ENCODE peak calls at places on chromosomes 6 and 20, in four cellular contexts. One of them, this sample, is unnamed.

GRCh38 chr20:63896136-63896890 is 1.4 kb downstream of the DNAJC5 start:
- DNase-seq in cardiac muscle cell: peak
- DNase-seq in adrenal gland: peak
- DNase-seq in stimulated activated naive CD4-positive, alpha-beta T cell: peak
- DNase-seq in this sample: peak

GRCh38 chr6:159106627-159107241 is 61.9 kb upstream of the TAGAP start:
- DNase-seq in cardiac muscle cell: peak
- DNase-seq in adrenal gland: peak
- DNase-seq in stimulated activated naive CD4-positive, alpha-beta T cell: peak
- DNase-seq in this sample: peak

GRCh38 chr6:12132351-12133222 is 120.5 kb downstream of the HIVEP1 start:
- DNase-seq in adrenal gland: no peak
- DNase-seq in cardiac muscle cell: no peak
- DNase-seq in stimulated activated naive CD4-positive, alpha-beta T cell: no peak
- DNase-seq in this sample: no peak

GRCh38 chr20:43388267-43389081 is 69.2 kb upstream of the SRSF6 start:
- DNase-seq in adrenal gland: no peak
- DNase-seq in stimulated activated naive CD4-positive, alpha-beta T cell: no peak
- DNase-seq in cardiac muscle cell: no peak
- DNase-seq in this sample: no peak

GRCh38 chr6:135181333-135182119 is 418 bp downstream of the MYB start:
- DNase-seq in cardiac muscle cell: no peak
- DNase-seq in adrenal gland: no peak
- DNase-seq in stimulated activated naive CD4-positive, alpha-beta T cell: no peak
- DNase-seq in this sample: no peak

GRCh38 chr6:165640767-165641166 is 22.3 kb downstream of the PDE10A start:
- DNase-seq in adrenal gland: no peak
- DNase-seq in stimulated activated naive CD4-positive, alpha-beta T cell: no peak
- DNase-seq in cardiac muscle cell: no peak
- DNase-seq in this sample: no peak

GRCh38 chr6:32192608-32193039 is at the start of gene GPSM3:
- DNase-seq in stimulated activated naive CD4-positive, alpha-beta T cell: peak
- DNase-seq in adrenal gland: peak
- DNase-seq in cardiac muscle cell: no peak
- DNase-seq in this sample: no peak

GRCh38 chr6:150001295-150001990 is 23.9 kb downstream of the RAET1L start:
- DNase-seq in adrenal gland: no peak
- DNase-seq in cardiac muscle cell: no peak
- DNase-seq in stimulated activated naive CD4-positive, alpha-beta T cell: no peak
- DNase-seq in this sample: no peak

GRCh38 chr20:23082846-23083552 is 3.1 kb downstream of the CD93 start:
- DNase-seq in adrenal gland: no peak
- DNase-seq in stimulated activated naive CD4-positive, alpha-beta T cell: no peak
- DNase-seq in cardiac muscle cell: peak
- DNase-seq in this sample: peak

GRCh38 chr6:50257322-50257721 is 207.6 kb upstream of the DEFB112 start:
- DNase-seq in stimulated activated naive CD4-positive, alpha-beta T cell: no peak
- DNase-seq in cardiac muscle cell: no peak
- DNase-seq in adrenal gland: no peak
- DNase-seq in this sample: no peak

GRCh38 chr6:345747-346388 is 45.7 kb upstream of the IRF4 start:
- DNase-seq in adrenal gland: peak
- DNase-seq in stimulated activated naive CD4-positive, alpha-beta T cell: no peak
- DNase-seq in cardiac muscle cell: no peak
- DNase-seq in this sample: no peak

GRCh38 chr6:17672064-17672718 is 34.5 kb downstream of the NUP153 start:
- DNase-seq in stimulated activated naive CD4-positive, alpha-beta T cell: no peak
- DNase-seq in cardiac muscle cell: no peak
- DNase-seq in adrenal gland: no peak
- DNase-seq in this sample: no peak

GRCh38 chr6:390914-391558 is 516 bp upstream of the IRF4 start:
- DNase-seq in cardiac muscle cell: no peak
- DNase-seq in stimulated activated naive CD4-positive, alpha-beta T cell: peak
- DNase-seq in adrenal gland: no peak
- DNase-seq in this sample: no peak

GRCh38 chr20:9723501-9723900 is 115.4 kb downstream of the PAK5 start:
- DNase-seq in cardiac muscle cell: no peak
- DNase-seq in adrenal gland: no peak
- DNase-seq in stimulated activated naive CD4-positive, alpha-beta T cell: no peak
- DNase-seq in this sample: no peak

GRCh38 chr20:50958733-50959542 is at the start of gene MOCS3:
- DNase-seq in stimulated activated naive CD4-positive, alpha-beta T cell: peak
- DNase-seq in adrenal gland: peak
- DNase-seq in cardiac muscle cell: peak
- DNase-seq in this sample: peak

GRCh38 chr6:44494011-44494501 is 106.5 kb downstream of the CDC5L start:
- DNase-seq in stimulated activated naive CD4-positive, alpha-beta T cell: no peak
- DNase-seq in adrenal gland: no peak
- DNase-seq in cardiac muscle cell: no peak
- DNase-seq in this sample: no peak

GRCh38 chr20:20369353-20370086 is 1.6 kb downstream of the INSM1 start:
- DNase-seq in stimulated activated naive CD4-positive, alpha-beta T cell: no peak
- DNase-seq in cardiac muscle cell: peak
- DNase-seq in adrenal gland: no peak
- DNase-seq in this sample: peak

GRCh38 chr6:56226946-56227879 is 20.2 kb downstream of the COL21A1 start:
- DNase-seq in cardiac muscle cell: no peak
- DNase-seq in adrenal gland: no peak
- DNase-seq in stimulated activated naive CD4-positive, alpha-beta T cell: no peak
- DNase-seq in this sample: no peak

GRCh38 chr6:43481075-43481474 is 3.7 kb downstream of the TJAP1 start:
- DNase-seq in cardiac muscle cell: no peak
- DNase-seq in adrenal gland: no peak
- DNase-seq in stimulated activated naive CD4-positive, alpha-beta T cell: no peak
- DNase-seq in this sample: no peak

GRCh38 chr20:37988555-37988954 is 44.7 kb downstream of the TTI1 start:
- DNase-seq in cardiac muscle cell: no peak
- DNase-seq in adrenal gland: no peak
- DNase-seq in stimulated activated naive CD4-positive, alpha-beta T cell: no peak
- DNase-seq in this sample: no peak

GRCh38 chr6:14622135-14622534 is 504.6 kb downstream of the CD83 start:
- DNase-seq in stimulated activated naive CD4-positive, alpha-beta T cell: no peak
- DNase-seq in cardiac muscle cell: no peak
- DNase-seq in adrenal gland: no peak
- DNase-seq in this sample: no peak

GRCh38 chr6:53615633-53616449 is 49.7 kb downstream of the KLHL31 start:
- DNase-seq in stimulated activated naive CD4-positive, alpha-beta T cell: no peak
- DNase-seq in adrenal gland: peak
- DNase-seq in cardiac muscle cell: no peak
- DNase-seq in this sample: no peak

GRCh38 chr6:35385457-35386202 is 43.3 kb downstream of the PPARD start:
- DNase-seq in cardiac muscle cell: no peak
- DNase-seq in adrenal gland: no peak
- DNase-seq in stimulated activated naive CD4-positive, alpha-beta T cell: no peak
- DNase-seq in this sample: peak

GRCh38 chr20:4507288-4507719 is 214.4 kb upstream of the PRND start:
- DNase-seq in cardiac muscle cell: no peak
- DNase-seq in adrenal gland: no peak
- DNase-seq in stimulated activated naive CD4-positive, alpha-beta T cell: no peak
- DNase-seq in this sample: no peak

GRCh38 chr6:138372711-138373463 is 4.8 kb upstream of the SMIM28 start:
- DNase-seq in cardiac muscle cell: no peak
- DNase-seq in stimulated activated naive CD4-positive, alpha-beta T cell: no peak
- DNase-seq in adrenal gland: no peak
- DNase-seq in this sample: no peak

GRCh38 chr6:273441-274111 is 18.7 kb upstream of the DUSP22 start:
- DNase-seq in cardiac muscle cell: no peak
- DNase-seq in adrenal gland: no peak
- DNase-seq in stimulated activated naive CD4-positive, alpha-beta T cell: no peak
- DNase-seq in this sample: no peak

GRCh38 chr20:33125983-33126382 is 42.0 kb upstream of the BPIFA2 start:
- DNase-seq in adrenal gland: no peak
- DNase-seq in stimulated activated naive CD4-positive, alpha-beta T cell: no peak
- DNase-seq in cardiac muscle cell: no peak
- DNase-seq in this sample: no peak

GRCh38 chr20:47362361-47363219 is 6.1 kb upstream of the ZMYND8 start:
- DNase-seq in stimulated activated naive CD4-positive, alpha-beta T cell: no peak
- DNase-seq in adrenal gland: no peak
- DNase-seq in cardiac muscle cell: no peak
- DNase-seq in this sample: no peak

GRCh38 chr20:36881331-36881730 is 5.4 kb downstream of the TLDC2 start:
- DNase-seq in stimulated activated naive CD4-positive, alpha-beta T cell: no peak
- DNase-seq in cardiac muscle cell: no peak
- DNase-seq in adrenal gland: no peak
- DNase-seq in this sample: no peak

GRCh38 chr6:142167472-142167871 is 20.4 kb downstream of the VTA1 start:
- DNase-seq in cardiac muscle cell: peak
- DNase-seq in adrenal gland: no peak
- DNase-seq in stimulated activated naive CD4-positive, alpha-beta T cell: no peak
- DNase-seq in this sample: no peak

GRCh38 chr6:170049641-170050491 is 241.0 kb downstream of the DLL1 start:
- DNase-seq in cardiac muscle cell: no peak
- DNase-seq in adrenal gland: peak
- DNase-seq in stimulated activated naive CD4-positive, alpha-beta T cell: no peak
- DNase-seq in this sample: peak

GRCh38 chr20:35040090-35040489 is 52.5 kb downstream of the TRPC4AP start:
- DNase-seq in adrenal gland: no peak
- DNase-seq in cardiac muscle cell: no peak
- DNase-seq in stimulated activated naive CD4-positive, alpha-beta T cell: no peak
- DNase-seq in this sample: no peak

GRCh38 chr6:34543421-34543820 is 12.7 kb downstream of the SPDEF start:
- DNase-seq in stimulated activated naive CD4-positive, alpha-beta T cell: no peak
- DNase-seq in cardiac muscle cell: no peak
- DNase-seq in adrenal gland: no peak
- DNase-seq in this sample: no peak

GRCh38 chr6:170388113-170388512 is 81.6 kb downstream of the FAM120B start:
- DNase-seq in adrenal gland: no peak
- DNase-seq in cardiac muscle cell: no peak
- DNase-seq in stimulated activated naive CD4-positive, alpha-beta T cell: no peak
- DNase-seq in this sample: no peak